ENCODE peak calls at places on chromosomes 12 and 14, in five cellular contexts. U is heart right ventricle, P is left ventricle myocardium inferior, Q is dorsolateral prefrontal cortex, E is breast epithelium. K is an unnamed sample.

GRCh38 chr12:42691991-42692557 is 102.5 kb upstream of the PRICKLE1 start:
- DNase-seq in U (no peak), P (no peak), Q (no peak), E (no peak), K (no peak)

GRCh38 chr12:88325828-88326214 is 183.7 kb downstream of the TMTC3 start:
- DNase-seq in U (no peak), P (no peak), Q (no peak), E (no peak), K (no peak)

GRCh38 chr12:53766881-53767280 is 15.1 kb upstream of the CISTR start:
- DNase-seq in U (no peak), P (no peak), Q (no peak), E (no peak), K (no peak)

GRCh38 chr12:106758349-106758951 is 16.0 kb upstream of the RIC8B start:
- DNase-seq in U (no peak), P (no peak), Q (no peak), E (no peak), K (no peak)

GRCh38 chr12:53047221-53048032 is 2.4 kb upstream of the TNS2 start:
- DNase-seq in U (peak), P (peak), Q (no peak), E (peak), K (peak)

GRCh38 chr14:103068351-103069073 is 11.2 kb upstream of the CDC42BPB start:
- DNase-seq in U (no peak), P (no peak), Q (no peak), E (no peak), K (no peak)

GRCh38 chr12:122495258-122495657 is 5.5 kb downstream of the ZCCHC8 start:
- DNase-seq in U (no peak), P (no peak), Q (no peak), E (no peak), K (no peak)

GRCh38 chr12:41242613-41243012 is 54.5 kb downstream of the PDZRN4 start:
- DNase-seq in U (no peak), P (no peak), Q (no peak), E (no peak), K (peak)

GRCh38 chr12:42859612-42860011 is 270.1 kb upstream of the PRICKLE1 start:
- DNase-seq in U (no peak), P (no peak), Q (no peak), E (no peak), K (peak)

GRCh38 chr12:40012709-40013108 is 93.2 kb downstream of the SLC2A13 start:
- DNase-seq in U (no peak), P (no peak), Q (no peak), E (no peak), K (no peak)

GRCh38 chr12:88417531-88417930 is 162.7 kb downstream of the KITLG start:
- DNase-seq in U (no peak), P (no peak), Q (no peak), E (no peak), K (no peak)

GRCh38 chr12:103879048-103879692 is 38.1 kb upstream of the NT5DC3 start:
- DNase-seq in U (no peak), P (no peak), Q (no peak), E (no peak), K (no peak)

GRCh38 chr12:19200261-19200660 is 70.7 kb downstream of the PLEKHA5 start:
- DNase-seq in U (no peak), P (no peak), Q (no peak), E (no peak), K (no peak)

GRCh38 chr12:71878208-71878607 is 38.6 kb downstream of the TBC1D15 start:
- DNase-seq in U (no peak), P (no peak), Q (no peak), E (no peak), K (no peak)

GRCh38 chr14:23575086-23575485 is 3.5 kb downstream of the JPH4 start:
- DNase-seq in U (no peak), P (no peak), Q (no peak), E (no peak), K (no peak)

GRCh38 chr12:58914457-58914856 is 5.8 kb downstream of the LRIG3 start:
- DNase-seq in U (no peak), P (no peak), Q (no peak), E (no peak), K (no peak)

GRCh38 chr14:37583358-37584210 is 11.5 kb downstream of the FOXA1 start:
- DNase-seq in U (no peak), P (no peak), Q (no peak), E (no peak), K (no peak)

GRCh38 chr12:111462134-111462821 is 56.6 kb downstream of the SH2B3 start:
- DNase-seq in U (no peak), P (no peak), Q (no peak), E (no peak), K (no peak)

GRCh38 chr12:88577537-88577936 is 2.7 kb downstream of the KITLG start:
- DNase-seq in U (no peak), P (no peak), Q (no peak), E (no peak), K (peak)

GRCh38 chr14:104843442-104844305 is 21.4 kb upstream of the CEP170B start:
- DNase-seq in U (peak), P (no peak), Q (no peak), E (no peak), K (no peak)

GRCh38 chr14:23950411-23951135 is 3.0 kb upstream of the DHRS4 start:
- DNase-seq in U (no peak), P (no peak), Q (no peak), E (no peak), K (no peak)

DNA sequence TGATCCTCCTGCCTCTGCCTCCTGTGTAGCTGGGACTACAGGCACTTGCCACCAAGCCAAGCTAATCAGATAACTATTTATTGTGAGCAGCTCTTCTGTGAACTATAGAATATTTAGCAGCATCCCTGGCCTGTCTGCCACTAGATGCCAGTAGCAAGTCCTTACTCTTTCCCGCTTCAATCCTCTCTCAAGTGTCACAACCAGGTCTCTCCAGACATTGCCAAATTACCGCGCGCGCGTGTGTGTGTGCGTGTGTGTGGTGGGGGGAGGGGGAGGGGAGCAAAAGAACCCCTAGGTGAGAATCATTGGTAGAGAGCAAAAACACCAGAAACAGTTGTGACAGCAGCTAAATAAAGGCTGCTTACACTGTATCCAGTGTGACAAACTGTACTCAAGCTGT is 49.9 kb downstream of the PPP2R5E start:
- DNase-seq in U (no peak), P (no peak), Q (no peak), E (no peak), K (no peak)
- H3K27ac ChIP-seq in U (no peak), P (no peak), Q (no peak), E (no peak), K (no peak)

GRCh38 chr14:31545328-31545727 is 15.9 kb upstream of the NUBPL start:
- DNase-seq in U (no peak), P (no peak), Q (no peak), E (no peak), K (no peak)
- H3K27ac ChIP-seq in U (no peak), P (peak), Q (no peak), E (no peak), K (no peak)

GRCh38 chr14:41047763-41048162 is 558.9 kb upstream of the LRFN5 start:
- DNase-seq in U (no peak), P (no peak), Q (no peak), E (no peak), K (no peak)

GRCh38 chr14:41055589-41055988 is 551.1 kb upstream of the LRFN5 start:
- DNase-seq in U (no peak), P (no peak), Q (no peak), E (no peak), K (no peak)

GRCh38 chr14:41051801-41052200 is 554.9 kb upstream of the LRFN5 start:
- DNase-seq in U (no peak), P (no peak), Q (no peak), E (no peak), K (no peak)
- H3K27ac ChIP-seq in U (no peak), P (no peak), Q (no peak), E (no peak), K (no peak)

GRCh38 chr12:15677696-15678095 is 111.5 kb downstream of the EPS8 start:
- DNase-seq in U (no peak), P (no peak), Q (no peak), E (no peak), K (no peak)
- H3K27ac ChIP-seq in U (no peak), P (no peak), Q (no peak), E (no peak), K (no peak)

GRCh38 chr12:56723889-56724659 is 1.0 kb downstream of the NACA start:
- DNase-seq in U (peak), P (peak), Q (no peak), E (peak), K (peak)
- H3K27ac ChIP-seq in U (peak), P (peak), Q (peak), E (peak), K (peak)

DNA sequence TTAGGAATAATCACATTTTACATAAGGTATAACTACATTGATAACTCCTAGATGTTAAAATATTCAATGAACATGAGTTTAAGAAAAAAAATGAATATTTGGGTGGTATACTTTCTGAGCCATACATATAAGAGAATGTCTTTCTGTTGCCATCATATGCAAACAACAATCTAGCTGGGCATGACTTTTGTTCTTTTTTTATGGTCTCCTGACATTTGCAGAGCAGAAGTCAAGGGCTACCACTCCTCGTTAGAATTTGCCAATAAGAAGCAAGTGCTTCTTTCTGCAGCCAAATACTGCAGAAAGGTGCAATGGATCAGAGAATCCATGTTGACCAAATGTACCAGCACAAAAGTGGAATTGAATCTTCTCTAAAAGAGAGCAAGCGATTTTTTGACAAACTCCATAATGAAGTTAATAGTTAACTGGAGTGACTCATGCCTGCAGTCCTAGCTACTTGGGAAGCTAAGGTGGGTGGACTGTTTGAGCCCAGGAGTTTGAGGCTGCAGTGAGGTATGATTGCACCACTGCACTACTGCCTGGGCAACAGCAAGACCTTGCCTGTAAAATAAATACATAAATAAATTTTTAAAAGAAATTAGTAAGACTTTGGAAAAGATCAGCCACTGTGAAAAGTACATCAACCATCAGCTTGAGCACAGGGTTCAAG is 25.5 kb upstream of the CCDC91 start:
- DNase-seq in U (no peak), P (no peak), Q (no peak), E (no peak), K (no peak)
- H3K27ac ChIP-seq in U (no peak), P (no peak), Q (no peak), E (no peak), K (no peak)

GRCh38 chr12:67515679-67516363 is 132.7 kb upstream of the DYRK2 start:
- DNase-seq in U (peak), P (no peak), Q (no peak), E (no peak), K (peak)
- H3K27ac ChIP-seq in U (no peak), P (no peak), Q (no peak), E (no peak), K (peak)

GRCh38 chr14:89921346-89921745 is 33.2 kb downstream of the EFCAB11 start:
- DNase-seq in U (no peak), P (no peak), Q (no peak), E (no peak), K (no peak)
- H3K27ac ChIP-seq in U (no peak), P (no peak), Q (peak), E (no peak), K (no peak)

GRCh38 chr12:79933043-79933442 is 1.9 kb downstream of the PPP1R12A start:
- DNase-seq in U (no peak), P (no peak), Q (no peak), E (no peak), K (no peak)
- H3K27ac ChIP-seq in U (peak), P (peak), Q (peak), E (peak), K (peak)

K was measured in SJCRH30.